ENCODE peak calls at places on chromosomes 3 and 15, in four cellular contexts. V, T, N and K are unnamed samples.

GRCh38 chr15:55774113-55774970 is 31.4 kb upstream of the PRTG start:
- DNase-seq in V (no peak), T (no peak), N (no peak), K (peak)

GRCh38 chr15:84961707-84962106 is 19.9 kb upstream of the PDE8A start:
- DNase-seq in V (peak), T (peak), N (no peak), K (no peak)

GRCh38 chr15:63454812-63455211 is 49.6 kb upstream of the USP3 start:
- DNase-seq in V (no peak), T (no peak), N (no peak), K (no peak)

GRCh38 chr15:40354408-40355171 is 3.4 kb upstream of the DISP2 start:
- DNase-seq in V (peak), T (no peak), N (no peak), K (peak)

GRCh38 chr3:73503781-73504180 is 121.0 kb downstream of the PDZRN3 start:
- DNase-seq in V (peak), T (no peak), N (no peak), K (no peak)

GRCh38 chr3:17013571-17013970 is 128.8 kb downstream of the PLCL2 start:
- DNase-seq in V (no peak), T (no peak), N (no peak), K (no peak)

GRCh38 chr15:66389098-66389858 is 2.6 kb downstream of the MAP2K1 start:
- DNase-seq in V (no peak), T (peak), N (no peak), K (peak)

GRCh38 chr3:151398895-151399294 is 14.3 kb upstream of the P2RY12 start:
- DNase-seq in V (no peak), T (no peak), N (no peak), K (no peak)

GRCh38 chr3:45871834-45872233 is 14.5 kb upstream of the CCR9 start:
- DNase-seq in V (no peak), T (no peak), N (no peak), K (peak)

GRCh38 chr3:65196663-65197062 is 508.9 kb upstream of the ADAMTS9 start:
- DNase-seq in V (peak), T (no peak), N (no peak), K (no peak)

GRCh38 chr15:57654136-57654845 is 52.2 kb upstream of the POLR2M start:
- DNase-seq in V (no peak), T (no peak), N (no peak), K (no peak)

GRCh38 chr15:88241060-88241459 is 15.5 kb downstream of the NTRK3 start:
- DNase-seq in V (no peak), T (no peak), N (no peak), K (no peak)

GRCh38 chr3:8464668-8465067 is 37.0 kb upstream of the LMCD1 start:
- DNase-seq in V (no peak), T (no peak), N (no peak), K (no peak)

GRCh38 chr15:100999369-100999768 is 80.2 kb downstream of the LRRK1 start:
- DNase-seq in V (peak), T (no peak), N (no peak), K (no peak)

GRCh38 chr3:13204177-13204581 is 130.9 kb upstream of the IQSEC1 start:
- DNase-seq in V (no peak), T (no peak), N (no peak), K (no peak)

GRCh38 chr15:45134046-45134445 is 4.3 kb downstream of the DUOX1 start:
- DNase-seq in V (no peak), T (no peak), N (no peak), K (no peak)

GRCh38 chr15:45131510-45131909 is 1.7 kb downstream of the DUOX1 start:
- DNase-seq in V (no peak), T (no peak), N (no peak), K (no peak)

GRCh38 chr15:45134682-45135604 is 5.1 kb downstream of the DUOX1 start:
- DNase-seq in V (no peak), T (no peak), N (no peak), K (no peak)

GRCh38 chr15:45133561-45133920 is 3.7 kb downstream of the DUOX1 start:
- DNase-seq in V (no peak), T (peak), N (no peak), K (no peak)

DNA sequence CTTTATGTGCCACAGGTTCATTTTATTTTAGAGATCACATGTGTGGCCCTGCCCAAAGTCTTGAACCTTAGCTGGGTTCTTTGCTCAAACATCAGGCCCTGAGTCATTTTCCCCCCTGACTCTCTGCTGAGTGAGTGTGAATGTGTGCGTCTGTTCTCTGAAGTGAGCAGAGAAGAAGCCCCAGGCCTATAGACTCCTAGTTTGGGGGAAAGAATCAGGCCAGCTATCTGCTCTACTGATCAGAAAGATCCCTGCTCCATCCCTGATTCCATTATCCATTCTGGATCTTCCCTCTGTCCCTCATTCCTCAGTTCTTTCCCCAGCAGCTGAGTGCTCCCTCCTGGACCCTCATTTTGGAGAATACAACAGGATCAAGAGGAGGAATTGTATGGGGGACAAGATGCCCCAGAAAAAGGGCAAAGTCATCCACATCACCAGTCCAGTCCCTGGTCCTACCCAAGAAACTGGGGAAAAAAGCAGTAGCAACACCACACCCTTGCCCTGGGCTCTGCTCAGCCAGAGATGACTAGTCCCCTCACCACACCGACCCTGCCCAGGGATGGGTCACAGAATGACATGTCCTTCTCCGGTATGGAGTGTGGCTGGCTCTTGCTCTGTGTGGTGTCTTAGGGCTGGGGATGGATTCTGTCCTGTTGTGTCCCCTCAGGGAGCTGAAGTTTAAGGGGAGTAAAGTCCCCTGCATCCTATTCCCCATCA is 3.2 kb downstream of the DUOX1 start:
- DNase-seq in V (no peak), T (peak), N (no peak), K (no peak)
- TF ChIP-seq EZH2 in V (no peak), T (no peak), N (no peak), K (no peak)

DNA sequence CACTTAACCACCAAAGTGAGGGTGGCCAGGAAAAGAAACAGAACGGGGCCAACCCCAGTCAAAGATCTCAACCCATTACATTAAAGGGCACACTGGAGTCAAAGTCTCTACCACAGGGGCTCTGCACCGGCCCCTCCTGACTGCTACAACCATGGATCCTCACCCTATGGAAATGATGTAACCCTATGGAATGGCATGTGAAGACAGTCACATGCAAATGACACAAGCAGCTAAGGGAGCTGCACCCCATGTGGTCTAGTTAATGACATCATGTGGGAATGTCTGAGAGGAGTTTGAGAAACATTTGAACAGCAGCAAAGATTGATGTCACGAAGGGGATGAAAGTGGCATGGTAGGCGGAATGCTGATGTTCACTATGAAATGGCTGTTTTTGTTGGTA is 298.2 kb upstream of the SLCO3A1 start:
- DNase-seq in V (no peak), T (peak), N (no peak), K (no peak)
- TF ChIP-seq EZH2 in V (no peak), T (no peak), N (no peak), K (no peak)

GRCh38 chr3:195761503-195762248 is 40.9 kb downstream of the MUC20 start:
- DNase-seq in V (no peak), T (no peak), N (no peak), K (peak)
- TF ChIP-seq EZH2 in V (peak), T (no peak), N (peak), K (no peak)

GRCh38 chr3:49802719-49803463 is at the start of gene INKA1:
- DNase-seq in V (peak), T (peak), N (no peak), K (peak)
- TF ChIP-seq EZH2 in V (no peak), T (no peak), N (no peak), K (no peak)

GRCh38 chr3:138947303-138948121 is 495 bp downstream of the FOXL2NB start:
- DNase-seq in V (no peak), T (no peak), N (no peak), K (no peak)

GRCh38 chr3:138948371-138949001 is 1.5 kb downstream of the FOXL2NB start:
- DNase-seq in V (no peak), T (no peak), N (no peak), K (no peak)

GRCh38 chr3:138944842-138945645 is 1.9 kb downstream of the FOXL2 start:
- DNase-seq in V (peak), T (no peak), N (no peak), K (no peak)

GRCh38 chr3:138945646-138946553 is 1.0 kb downstream of the FOXL2 start:
- DNase-seq in V (peak), T (peak), N (no peak), K (no peak)

GRCh38 chr3:138946554-138947302 is at the start of the genes FOXL2 and FOXL2NB:
- DNase-seq in V (peak), T (peak), N (no peak), K (no peak)
- TF ChIP-seq EZH2 in V (peak), T (no peak), N (peak), K (no peak)

GRCh38 chr15:52803543-52804306 is 13.6 kb upstream of the ONECUT1 start:
- DNase-seq in V (no peak), T (no peak), N (no peak), K (peak)
- TF ChIP-seq EZH2 in V (peak), T (peak), N (peak), K (no peak)

GRCh38 chr3:186362988-186363387 is 954 bp upstream of the DGKG start:
- DNase-seq in V (peak), T (no peak), N (no peak), K (no peak)

GRCh38 chr3:186360779-186361178 is 1.3 kb downstream of the DGKG start:
- DNase-seq in V (no peak), T (no peak), N (no peak), K (no peak)

GRCh38 chr3:186361612-186362408 is at the start of gene DGKG:
- DNase-seq in V (no peak), T (peak), N (no peak), K (no peak)

GRCh38 chr3:186362409-186362757 is 349 bp upstream of the DGKG start:
- DNase-seq in V (no peak), T (no peak), N (no peak), K (no peak)

GRCh38 chr3:186361246-186361611 is 805 bp downstream of the DGKG start:
- DNase-seq in V (no peak), T (no peak), N (no peak), K (no peak)
- TF ChIP-seq EZH2 in V (no peak), T (peak), N (peak), K (no peak)

GRCh38 chr15:52789008-52789600 is 1.0 kb downstream of the ONECUT1 start:
- DNase-seq in V (no peak), T (no peak), N (no peak), K (no peak)

GRCh38 chr15:52789601-52790165 is 453 bp downstream of the ONECUT1 start:
- DNase-seq in V (peak), T (peak), N (no peak), K (peak)

GRCh38 chr15:52790941-52791751 is 1.0 kb upstream of the ONECUT1 start:
- DNase-seq in V (peak), T (no peak), N (no peak), K (no peak)

GRCh38 chr15:52791776-52792175 is 1.6 kb upstream of the ONECUT1 start:
- DNase-seq in V (no peak), T (no peak), N (no peak), K (no peak)

GRCh38 chr15:52790166-52790708 is at the start of gene ONECUT1:
- DNase-seq in V (peak), T (peak), N (no peak), K (peak)
- TF ChIP-seq EZH2 in V (no peak), T (no peak), N (no peak), K (no peak)

DNA sequence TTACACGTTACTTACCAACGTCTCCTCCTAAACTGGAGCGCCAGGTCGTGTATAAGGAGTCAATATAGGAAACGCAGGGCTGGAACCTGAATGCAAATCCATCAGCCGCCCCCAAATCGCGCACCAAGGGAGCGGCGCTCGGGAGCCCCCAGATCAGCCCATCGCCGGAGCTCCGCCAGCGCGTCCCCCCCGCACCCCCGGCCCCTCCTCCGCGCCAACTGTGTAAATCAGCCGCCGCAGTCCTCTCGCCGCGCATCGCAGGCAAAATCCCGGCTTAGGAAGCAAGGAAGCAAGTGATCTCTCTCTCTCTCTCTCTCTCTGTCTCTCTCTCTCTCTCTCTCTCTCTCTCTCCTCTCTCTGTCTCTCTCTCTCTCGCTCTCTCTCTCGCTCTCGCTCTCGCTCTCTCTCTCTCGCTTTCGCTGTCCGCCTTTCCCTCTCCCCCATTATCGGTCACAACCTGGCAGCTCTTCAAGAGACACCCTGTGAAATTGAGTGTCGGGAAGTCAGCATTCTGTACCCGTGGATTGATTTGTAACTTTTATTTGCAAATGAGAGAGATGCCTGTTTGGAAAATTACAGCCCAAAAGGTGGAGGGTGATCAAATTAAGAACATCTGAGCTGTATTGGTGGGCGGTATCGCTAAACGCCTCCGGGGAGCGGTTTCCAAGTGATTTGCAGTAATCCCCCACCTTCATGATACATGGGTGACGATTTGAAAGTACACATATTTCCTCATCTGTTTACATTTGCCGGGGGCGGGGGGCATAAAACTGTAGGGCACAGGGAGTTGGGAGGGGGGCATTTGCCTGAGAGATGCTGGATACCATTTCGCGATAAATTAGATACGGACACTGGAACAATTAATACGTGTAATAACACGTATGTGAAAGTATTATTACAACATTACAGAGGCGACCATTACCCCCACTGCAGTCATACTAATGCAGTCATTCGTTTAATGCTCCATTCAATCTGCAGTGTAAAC is 685 bp upstream of the SLITRK3 start:
- DNase-seq in V (peak), T (no peak), N (no peak), K (no peak)
- TF ChIP-seq EZH2 in V (peak), T (peak), N (peak), K (no peak)